ENCODE peak calls at places on chromosomes 16 and 17, in four cellular contexts. One of them, this sample, is unnamed.

GRCh38 chr16:67169011-67169451 is 1.3 kb upstream of the NOL3 start:
- DNase-seq in MM.1S: no peak
- DNase-seq in cardiac muscle cell: no peak
- DNase-seq in fibroblast of lung: no peak
- DNase-seq in this sample: no peak

GRCh38 chr16:2159052-2159838 is 3.7 kb downstream of the TRAF7 start:
- DNase-seq in cardiac muscle cell: peak; percentile 80
- DNase-seq in fibroblast of lung: peak; percentile 77
- DNase-seq in MM.1S: no peak
- DNase-seq in this sample: no peak

GRCh38 chr17:15971108-15971507 is 26.2 kb downstream of the ADORA2B start:
- DNase-seq in cardiac muscle cell: no peak
- DNase-seq in MM.1S: no peak
- DNase-seq in fibroblast of lung: no peak
- DNase-seq in this sample: no peak

GRCh38 chr17:31744541-31744951 is 114.5 kb downstream of the COPRS start:
- DNase-seq in MM.1S: no peak
- DNase-seq in cardiac muscle cell: peak; percentile 31
- DNase-seq in fibroblast of lung: peak; percentile 27
- DNase-seq in this sample: no peak

GRCh38 chr16:29958756-29959155 is 3.1 kb upstream of the TMEM219 start:
- DNase-seq in cardiac muscle cell: no peak
- DNase-seq in MM.1S: no peak
- DNase-seq in fibroblast of lung: no peak
- DNase-seq in this sample: no peak

GRCh38 chr16:80350066-80350465 is 190.7 kb upstream of the DYNLRB2 start:
- DNase-seq in cardiac muscle cell: no peak
- DNase-seq in MM.1S: no peak
- DNase-seq in fibroblast of lung: no peak
- DNase-seq in this sample: no peak

GRCh38 chr16:50632927-50633800 is 47.9 kb downstream of the SNX20 start:
- DNase-seq in MM.1S: no peak
- DNase-seq in fibroblast of lung: no peak
- DNase-seq in cardiac muscle cell: no peak
- DNase-seq in this sample: no peak

GRCh38 chr17:79563237-79564013 is 47.4 kb downstream of the RBFOX3 start:
- DNase-seq in cardiac muscle cell: peak; percentile 10
- DNase-seq in fibroblast of lung: peak; percentile 15
- DNase-seq in MM.1S: no peak
- DNase-seq in this sample: no peak

GRCh38 chr16:75074920-75075687 is 41.5 kb downstream of the LDHD start:
- DNase-seq in fibroblast of lung: no peak
- DNase-seq in cardiac muscle cell: peak; percentile 82
- DNase-seq in MM.1S: peak; percentile 81
- DNase-seq in this sample: peak; percentile 64

GRCh38 chr17:56175299-56175935 is 22.1 kb downstream of the ANKFN1 start:
- DNase-seq in MM.1S: no peak
- DNase-seq in cardiac muscle cell: no peak
- DNase-seq in fibroblast of lung: peak; percentile 43
- DNase-seq in this sample: no peak

GRCh38 chr17:51734976-51735375 is 423.5 kb downstream of the CA10 start:
- DNase-seq in MM.1S: no peak
- DNase-seq in fibroblast of lung: no peak
- DNase-seq in cardiac muscle cell: no peak
- DNase-seq in this sample: no peak

GRCh38 chr16:1378087-1378803 is 26.5 kb downstream of the GNPTG start:
- DNase-seq in MM.1S: no peak
- DNase-seq in fibroblast of lung: no peak
- DNase-seq in cardiac muscle cell: no peak
- DNase-seq in this sample: no peak

GRCh38 chr17:55326030-55326429 is 61.3 kb downstream of the HLF start:
- DNase-seq in MM.1S: no peak
- DNase-seq in fibroblast of lung: no peak
- DNase-seq in cardiac muscle cell: no peak
- DNase-seq in this sample: no peak

GRCh38 chr17:7208754-7209460 is 10.7 kb downstream of the DLG4 start:
- DNase-seq in MM.1S: no peak
- DNase-seq in fibroblast of lung: no peak
- DNase-seq in cardiac muscle cell: no peak
- DNase-seq in this sample: no peak

DNA sequence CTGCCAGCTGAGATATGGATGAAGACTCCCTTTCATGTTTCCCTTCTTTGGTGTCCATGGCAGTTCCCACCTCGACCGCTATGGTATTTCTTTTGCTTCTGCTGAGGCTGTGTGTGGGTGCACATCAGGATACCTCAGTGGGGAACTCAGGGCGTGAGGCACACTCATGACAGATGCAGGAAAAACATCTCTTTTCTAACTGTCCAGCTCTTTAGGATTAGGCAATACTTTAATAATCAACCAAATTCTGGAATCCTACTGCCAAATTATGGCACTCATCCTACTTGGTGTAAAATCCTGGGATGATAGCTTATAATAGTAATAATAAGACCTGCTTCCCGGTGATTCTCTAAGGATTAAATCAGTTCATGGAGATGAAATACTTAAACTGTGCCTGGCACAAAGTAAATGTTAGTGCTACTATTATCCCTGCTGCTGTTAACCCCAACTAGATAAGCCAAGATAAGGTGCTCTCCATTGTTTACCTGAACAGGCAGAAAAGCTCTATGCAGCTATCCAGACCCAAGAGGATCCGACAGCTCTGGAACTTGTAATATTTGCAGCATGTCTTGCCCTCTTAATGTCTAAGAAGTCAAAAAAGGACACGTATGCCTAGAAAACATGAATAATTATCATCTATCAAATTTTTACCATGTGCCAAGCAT is 543.3 kb downstream of the WWOX start:
- DNase-seq in cardiac muscle cell: no peak
- DNase-seq in fibroblast of lung: no peak
- DNase-seq in MM.1S: no peak
- DNase-seq in this sample: no peak
- H3K9me3 ChIP-seq in cardiac muscle cell: no peaks in the 10 kb centered on the region
- H3K9me3 ChIP-seq in fibroblast of lung: no peaks in the 10 kb centered on the region
- H3K9me3 ChIP-seq in MM.1S: no peaks in the 10 kb centered on the region
- H3K9me3 ChIP-seq in this sample: no peaks in the 10 kb centered on the region

DNA sequence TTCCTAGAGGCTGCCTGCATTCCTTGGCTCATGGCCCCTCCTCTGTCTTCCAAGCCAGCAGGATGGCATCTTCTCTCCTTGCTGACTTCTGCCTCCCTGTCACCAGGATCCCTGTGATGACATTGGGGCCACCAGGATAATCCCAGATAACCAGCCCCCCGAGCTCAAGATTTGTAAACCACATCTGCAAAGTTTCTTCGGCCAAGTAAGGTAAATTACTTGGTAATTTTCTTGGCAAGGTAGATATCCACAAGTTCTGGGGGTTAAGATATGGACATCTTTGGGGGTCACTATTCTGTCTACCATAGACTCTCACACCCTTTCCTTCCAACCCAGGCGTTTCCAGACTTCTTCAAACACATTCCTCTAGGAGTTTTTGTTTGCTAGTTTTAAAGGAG is 42.6 kb upstream of the ZCCHC14 start:
- DNase-seq in fibroblast of lung: no peak
- DNase-seq in cardiac muscle cell: no peak
- DNase-seq in MM.1S: no peak
- DNase-seq in this sample: no peak
- H3K9me3 ChIP-seq in fibroblast of lung: no peaks in the 10 kb centered on the region
- H3K9me3 ChIP-seq in cardiac muscle cell: no peaks in the 10 kb centered on the region
- H3K9me3 ChIP-seq in MM.1S: no peaks in the 10 kb centered on the region
- H3K9me3 ChIP-seq in this sample: no peaks in the 10 kb centered on the region

DNA sequence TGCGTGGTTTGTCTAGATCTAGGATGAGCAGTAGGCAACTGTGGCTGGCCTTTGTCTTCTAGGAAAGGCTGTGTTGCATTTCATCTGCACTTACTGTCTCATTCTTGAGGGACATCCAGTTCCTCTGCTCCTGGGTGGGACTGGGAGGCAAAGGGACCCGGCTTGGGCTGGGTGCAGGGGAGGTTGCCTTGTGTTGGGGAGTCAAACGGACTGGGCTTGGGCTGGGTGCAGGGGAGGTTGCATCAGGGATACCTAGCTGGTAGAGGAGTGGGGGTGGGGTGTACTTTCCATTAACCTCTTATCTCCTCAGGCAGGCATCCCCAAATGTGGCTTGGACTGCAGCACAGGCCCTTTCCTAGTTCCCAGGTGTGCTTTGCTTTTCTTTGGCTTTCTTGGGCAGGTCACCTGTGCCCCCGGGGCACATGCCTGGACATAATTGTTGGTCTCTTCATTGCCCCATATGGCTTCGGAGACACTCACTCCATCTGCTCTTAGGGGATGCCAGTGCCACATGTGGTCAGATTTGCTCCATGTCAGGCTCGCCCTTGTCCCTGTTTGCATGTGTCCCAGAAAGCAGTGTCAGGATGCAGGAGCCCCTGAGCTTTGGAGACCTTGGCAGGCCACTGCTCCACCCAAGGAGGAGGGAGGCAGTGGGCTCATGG is 1682.9 kb downstream of the TP53TG3F start:
- DNase-seq in fibroblast of lung: no peak
- DNase-seq in cardiac muscle cell: no peak
- DNase-seq in MM.1S: no peak
- DNase-seq in this sample: no peak
- H3K9me3 ChIP-seq in fibroblast of lung: no peaks in the 10 kb centered on the region
- H3K9me3 ChIP-seq in cardiac muscle cell: no peaks in the 10 kb centered on the region
- H3K9me3 ChIP-seq in MM.1S: no peaks in the 10 kb centered on the region
- H3K9me3 ChIP-seq in this sample: no peaks in the 10 kb centered on the region

GRCh38 chr16:60331168-60331567 is 1597.1 kb upstream of the GOT2 start:
- DNase-seq in MM.1S: no peak
- DNase-seq in fibroblast of lung: no peak
- DNase-seq in cardiac muscle cell: no peak
- DNase-seq in this sample: no peak

DNA sequence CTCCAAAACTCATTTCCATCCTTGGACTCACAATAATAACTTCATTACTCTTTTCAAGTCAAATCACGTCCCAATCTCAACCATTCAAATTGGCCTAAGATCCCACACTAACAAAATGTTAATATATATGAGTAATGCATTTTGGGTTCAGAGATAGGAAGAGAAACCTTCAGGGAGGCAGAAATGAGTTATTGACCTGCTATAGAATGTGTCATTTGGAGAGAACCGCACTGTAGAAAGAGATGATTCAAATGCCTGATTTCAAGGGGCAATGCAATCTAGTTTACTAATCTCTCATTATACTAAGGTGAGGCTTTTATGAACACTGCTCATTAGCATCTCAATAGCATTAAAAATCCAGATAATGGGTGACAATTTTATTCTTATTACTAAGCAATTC is 1595.0 kb upstream of the GOT2 start:
- DNase-seq in fibroblast of lung: no peak
- DNase-seq in cardiac muscle cell: no peak
- DNase-seq in MM.1S: no peak
- DNase-seq in this sample: no peak
- H3K9me3 ChIP-seq in fibroblast of lung: no peaks in the 10 kb centered on the region
- H3K9me3 ChIP-seq in cardiac muscle cell: no peaks in the 10 kb centered on the region
- H3K9me3 ChIP-seq in MM.1S: no peaks in the 10 kb centered on the region
- H3K9me3 ChIP-seq in this sample: no peaks in the 10 kb centered on the region

GRCh38 chr17:22503322-22503899 is 811.1 kb downstream of the KCNJ18 start:
- DNase-seq in MM.1S: no peak
- DNase-seq in cardiac muscle cell: no peak
- DNase-seq in fibroblast of lung: no peak
- DNase-seq in this sample: no peak
- H3K9me3 ChIP-seq in MM.1S: no peaks in the 10 kb centered on the region
- H3K9me3 ChIP-seq in cardiac muscle cell: no peaks in the 10 kb centered on the region
- H3K9me3 ChIP-seq in fibroblast of lung: no peaks in the 10 kb centered on the region
- H3K9me3 ChIP-seq in this sample: no peaks in the 10 kb centered on the region

GRCh38 chr16:57213462-57213861 is 27.3 kb downstream of the RSPRY1 start:
- DNase-seq in cardiac muscle cell: no peak
- DNase-seq in fibroblast of lung: no peak
- DNase-seq in MM.1S: no peak
- DNase-seq in this sample: no peak

DNA sequence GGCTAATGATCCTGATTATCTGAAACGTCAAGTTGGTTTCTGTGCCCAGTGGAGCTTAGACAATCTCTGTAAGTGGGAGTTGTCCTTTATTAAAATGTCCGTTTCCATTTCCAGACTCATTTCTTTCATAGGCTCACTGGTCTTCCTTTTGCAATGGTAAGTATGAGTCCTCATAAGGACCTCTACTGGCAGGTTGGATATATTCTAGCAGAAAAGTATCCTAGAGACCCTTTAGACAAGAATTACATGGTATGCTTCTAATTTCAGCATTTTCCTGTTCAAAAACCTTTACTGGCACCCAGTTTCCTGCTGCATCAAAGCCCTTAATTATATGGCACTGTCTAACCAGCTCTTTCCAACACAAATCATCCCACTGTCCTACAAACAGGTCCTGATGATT is 28.1 kb upstream of the ARL2BP start:
- DNase-seq in fibroblast of lung: no peak
- DNase-seq in MM.1S: no peak
- DNase-seq in cardiac muscle cell: no peak
- DNase-seq in this sample: no peak
- H3K9me3 ChIP-seq in fibroblast of lung: no peaks in the 10 kb centered on the region
- H3K9me3 ChIP-seq in MM.1S: no peaks in the 10 kb centered on the region
- H3K9me3 ChIP-seq in cardiac muscle cell: no peaks in the 10 kb centered on the region
- H3K9me3 ChIP-seq in this sample: peaks cover 19% of the 10 kb centered on the region

GRCh38 chr17:34001246-34001645 is 253.8 kb upstream of the CCL2 start:
- DNase-seq in cardiac muscle cell: no peak
- DNase-seq in fibroblast of lung: no peak
- DNase-seq in MM.1S: no peak
- DNase-seq in this sample: no peak
- H3K9me3 ChIP-seq in cardiac muscle cell: no peaks in the 10 kb centered on the region
- H3K9me3 ChIP-seq in fibroblast of lung: no peaks in the 10 kb centered on the region
- H3K9me3 ChIP-seq in MM.1S: no peaks in the 10 kb centered on the region
- H3K9me3 ChIP-seq in this sample: peaks cover 5% of the 10 kb centered on the region

DNA sequence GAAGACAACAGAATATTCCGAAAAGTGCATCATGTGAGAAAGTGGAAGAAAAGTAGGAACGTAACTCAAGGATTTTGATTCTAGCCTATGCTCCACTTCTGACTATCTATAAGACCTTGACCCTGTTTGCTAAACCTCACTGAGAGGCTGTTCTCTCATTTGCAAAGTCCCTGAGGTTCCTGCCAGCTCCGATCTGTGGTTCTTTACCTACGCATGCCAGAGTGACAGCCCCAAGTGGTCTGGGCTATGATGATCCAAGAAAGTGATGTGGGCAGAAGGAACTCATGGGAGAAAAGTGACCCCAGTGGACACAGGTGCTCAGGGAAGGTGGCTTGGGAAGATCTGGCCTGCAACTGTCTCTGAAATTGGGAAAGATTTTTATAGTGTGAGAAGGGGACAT is 301.1 kb upstream of the CDH11 start:
- DNase-seq in cardiac muscle cell: no peak
- DNase-seq in fibroblast of lung: no peak
- DNase-seq in MM.1S: no peak
- DNase-seq in this sample: no peak
- H3K9me3 ChIP-seq in cardiac muscle cell: no peaks in the 10 kb centered on the region
- H3K9me3 ChIP-seq in fibroblast of lung: no peaks in the 10 kb centered on the region
- H3K9me3 ChIP-seq in MM.1S: no peaks in the 10 kb centered on the region
- H3K9me3 ChIP-seq in this sample: no peaks in the 10 kb centered on the region

GRCh38 chr17:21688293-21688949 is 3.9 kb upstream of the KCNJ18 start:
- DNase-seq in MM.1S: no peak
- DNase-seq in fibroblast of lung: no peak
- DNase-seq in cardiac muscle cell: no peak
- DNase-seq in this sample: no peak
- H3K9me3 ChIP-seq in MM.1S: no peaks in the 10 kb centered on the region
- H3K9me3 ChIP-seq in fibroblast of lung: no peaks in the 10 kb centered on the region
- H3K9me3 ChIP-seq in cardiac muscle cell: no peaks in the 10 kb centered on the region
- H3K9me3 ChIP-seq in this sample: no peaks in the 10 kb centered on the region

GRCh38 chr16:35750157-35750689 is 2290.8 kb downstream of the TP53TG3F start:
- DNase-seq in MM.1S: no peak
- DNase-seq in fibroblast of lung: no peak
- DNase-seq in cardiac muscle cell: no peak
- DNase-seq in this sample: no peak
- H3K9me3 ChIP-seq in MM.1S: no peaks in the 10 kb centered on the region
- H3K9me3 ChIP-seq in fibroblast of lung: no peaks in the 10 kb centered on the region
- H3K9me3 ChIP-seq in cardiac muscle cell: no peaks in the 10 kb centered on the region
- H3K9me3 ChIP-seq in this sample: no peaks in the 10 kb centered on the region